ENCODE peak calls at places on chromosomes 7 and 10, in seven cellular contexts. A is glutamatergic neuron; L is upper lobe of right lung; Q is NCI-H2081; V is activated CD4-positive, alpha-beta T cell treated with anti-CD3 and anti-CD28 coated beads for 1 hour; W is NCI-H748 treated with DMSO at 0.1 percent for 48 hours; R is substantia nigra. U is an unnamed sample.

GRCh38 chr10:88066876-88067275 is 203.5 kb downstream of the PTEN start:
- DNase-seq in A (no peak), L (no peak), Q (no peak), V (no peak), W (no peak), R (no peak), U (no peak)

GRCh38 chr7:106185719-106186118 is 73.6 kb upstream of the SYPL1 start:
- DNase-seq in A (no peak), L (no peak), Q (no peak), V (no peak), W (no peak), R (no peak), U (no peak)

GRCh38 chr7:5697754-5698487 is 83.5 kb downstream of the RNF216 start:
- DNase-seq in A (no peak), L (no peak), Q (no peak), V (no peak), W (no peak), R (no peak), U (no peak)

GRCh38 chr7:50264908-50265307 is 39.6 kb upstream of the IKZF1 start:
- DNase-seq in A (no peak), L (no peak), Q (no peak), V (no peak), W (no peak), R (no peak), U (no peak)

GRCh38 chr7:30927559-30927958 is 15.9 kb downstream of the AQP1 start:
- DNase-seq in A (no peak), L (peak), Q (no peak), V (no peak), W (no peak), R (no peak), U (no peak)

GRCh38 chr10:79299397-79300370 is 47.6 kb upstream of the PPIF start:
- DNase-seq in A (no peak), L (no peak), Q (no peak), V (no peak), W (no peak), R (no peak), U (peak)

GRCh38 chr7:6350057-6350752 is 77.8 kb upstream of the CYTH3 start:
- DNase-seq in A (no peak), L (no peak), Q (no peak), V (no peak), W (no peak), R (no peak), U (no peak)

GRCh38 chr7:150520145-150520544 is 5.5 kb downstream of the GIMAP7 start:
- DNase-seq in A (no peak), L (no peak), Q (no peak), V (no peak), W (no peak), R (no peak), U (no peak)

GRCh38 chr7:22372863-22373262 is 15.9 kb upstream of the RAPGEF5 start:
- DNase-seq in A (no peak), L (no peak), Q (no peak), V (no peak), W (no peak), R (no peak), U (no peak)

GRCh38 chr7:23712368-23713284 is 2.6 kb downstream of the STK31 start:
- DNase-seq in A (no peak), L (no peak), Q (peak), V (no peak), W (peak), R (no peak), U (no peak)

GRCh38 chr7:47485640-47486435 is 96.1 kb downstream of the TNS3 start:
- DNase-seq in A (no peak), L (no peak), Q (peak), V (no peak), W (no peak), R (no peak), U (no peak)

GRCh38 chr7:12612622-12613021 is 42.1 kb downstream of the SCIN start:
- DNase-seq in A (no peak), L (no peak), Q (no peak), V (no peak), W (no peak), R (no peak), U (no peak)

GRCh38 chr7:265998-266850 is 23.7 kb upstream of the FOXL3 start:
- DNase-seq in A (peak), L (no peak), Q (no peak), V (no peak), W (no peak), R (no peak), U (no peak)

GRCh38 chr10:7218974-7219373 is 191.9 kb downstream of the SFMBT2 start:
- DNase-seq in A (no peak), L (no peak), Q (no peak), V (no peak), W (no peak), R (no peak), U (no peak)

GRCh38 chr10:49153971-49154370 is 20.1 kb upstream of the FAM170B start:
- DNase-seq in A (no peak), L (no peak), Q (no peak), V (no peak), W (no peak), R (no peak), U (no peak)